ENCODE peak calls at places on chromosomes 3 and 15, in five cellular contexts. One of them, this sample, is unnamed. For H3K4me1, the result is how much of the 10 kb centered on the place peaks cover.

GRCh38 chr3:194675081-194675640 is 3.2 kb upstream of the LSG1 start:
- DNase-seq in iPS DF 6.9: no peak
- DNase-seq in thoracic aorta: no peak
- DNase-seq in lower lobe of right lung: no peak
- DNase-seq in A549: no peak
- DNase-seq in this sample: no peak

GRCh38 chr3:13188380-13188779 is 115.2 kb upstream of the IQSEC1 start:
- DNase-seq in iPS DF 6.9: no peak
- DNase-seq in thoracic aorta: no peak
- DNase-seq in lower lobe of right lung: no peak
- DNase-seq in A549: no peak
- DNase-seq in this sample: no peak

GRCh38 chr3:42115223-42115622 is 24.1 kb downstream of the TRAK1 start:
- DNase-seq in iPS DF 6.9: no peak
- DNase-seq in thoracic aorta: no peak
- DNase-seq in lower lobe of right lung: peak
- DNase-seq in A549: no peak
- DNase-seq in this sample: no peak

GRCh38 chr3:13507791-13508339 is 27.8 kb downstream of the HDAC11 start:
- DNase-seq in iPS DF 6.9: no peak
- DNase-seq in thoracic aorta: no peak
- DNase-seq in lower lobe of right lung: peak
- DNase-seq in A549: no peak
- DNase-seq in this sample: no peak

GRCh38 chr15:74319138-74319460 is 48.3 kb downstream of the CYP11A1 start:
- DNase-seq in iPS DF 6.9: no peak
- DNase-seq in thoracic aorta: no peak
- DNase-seq in lower lobe of right lung: no peak
- DNase-seq in A549: no peak
- DNase-seq in this sample: no peak

GRCh38 chr3:120858501-120858900 is 49.5 kb upstream of the STXBP5L start:
- DNase-seq in iPS DF 6.9: no peak
- DNase-seq in thoracic aorta: no peak
- DNase-seq in lower lobe of right lung: no peak
- DNase-seq in A549: no peak
- DNase-seq in this sample: no peak

GRCh38 chr3:52730681-52731080 is 24.8 kb downstream of the SPCS1 start:
- DNase-seq in iPS DF 6.9: no peak
- DNase-seq in thoracic aorta: no peak
- DNase-seq in lower lobe of right lung: no peak
- DNase-seq in A549: no peak
- DNase-seq in this sample: no peak

GRCh38 chr3:156750874-156751245 is 75.3 kb upstream of the LEKR1 start:
- DNase-seq in iPS DF 6.9: no peak
- DNase-seq in thoracic aorta: no peak
- DNase-seq in lower lobe of right lung: no peak
- DNase-seq in A549: no peak
- DNase-seq in this sample: no peak

GRCh38 chr3:189914799-189915198 is 205.9 kb downstream of the P3H2 start:
- DNase-seq in iPS DF 6.9: no peak
- DNase-seq in thoracic aorta: no peak
- DNase-seq in lower lobe of right lung: no peak
- DNase-seq in A549: peak
- DNase-seq in this sample: no peak

GRCh38 chr3:193590088-193590856 is 2.7 kb upstream of the OPA1 start:
- DNase-seq in iPS DF 6.9: no peak
- DNase-seq in thoracic aorta: no peak
- DNase-seq in lower lobe of right lung: no peak
- DNase-seq in A549: no peak
- DNase-seq in this sample: no peak

GRCh38 chr3:53230041-53230621 is 25.7 kb downstream of the TKT start:
- DNase-seq in iPS DF 6.9: no peak
- DNase-seq in thoracic aorta: no peak
- DNase-seq in lower lobe of right lung: peak
- DNase-seq in A549: no peak
- DNase-seq in this sample: no peak

GRCh38 chr15:52652984-52653383 is 26.2 kb downstream of the ATOSA start:
- DNase-seq in iPS DF 6.9: no peak
- DNase-seq in thoracic aorta: no peak
- DNase-seq in lower lobe of right lung: no peak
- DNase-seq in A549: no peak
- DNase-seq in this sample: no peak

GRCh38 chr15:52651114-52651513 is 28.1 kb downstream of the ATOSA start:
- DNase-seq in iPS DF 6.9: no peak
- DNase-seq in thoracic aorta: no peak
- DNase-seq in lower lobe of right lung: no peak
- DNase-seq in A549: no peak
- DNase-seq in this sample: no peak

GRCh38 chr15:52652286-52652685 is 26.9 kb downstream of the ATOSA start:
- DNase-seq in iPS DF 6.9: no peak
- DNase-seq in thoracic aorta: no peak
- DNase-seq in lower lobe of right lung: no peak
- DNase-seq in A549: no peak
- DNase-seq in this sample: no peak

GRCh38 chr15:52653451-52653964 is 25.7 kb downstream of the ATOSA start:
- DNase-seq in iPS DF 6.9: no peak
- DNase-seq in thoracic aorta: no peak
- DNase-seq in lower lobe of right lung: no peak
- DNase-seq in A549: peak
- DNase-seq in this sample: no peak

GRCh38 chr15:52651868-52652267 is 27.3 kb downstream of the ATOSA start:
- DNase-seq in iPS DF 6.9: peak
- DNase-seq in thoracic aorta: peak
- DNase-seq in lower lobe of right lung: no peak
- DNase-seq in A549: peak
- DNase-seq in this sample: no peak
- H3K4me1 ChIP-seq in iPS DF 6.9: under half
- H3K4me1 ChIP-seq in thoracic aorta: under half
- H3K4me1 ChIP-seq in lower lobe of right lung: under half
- H3K4me1 ChIP-seq in A549: half or more
- H3K4me1 ChIP-seq in this sample: under half

DNA sequence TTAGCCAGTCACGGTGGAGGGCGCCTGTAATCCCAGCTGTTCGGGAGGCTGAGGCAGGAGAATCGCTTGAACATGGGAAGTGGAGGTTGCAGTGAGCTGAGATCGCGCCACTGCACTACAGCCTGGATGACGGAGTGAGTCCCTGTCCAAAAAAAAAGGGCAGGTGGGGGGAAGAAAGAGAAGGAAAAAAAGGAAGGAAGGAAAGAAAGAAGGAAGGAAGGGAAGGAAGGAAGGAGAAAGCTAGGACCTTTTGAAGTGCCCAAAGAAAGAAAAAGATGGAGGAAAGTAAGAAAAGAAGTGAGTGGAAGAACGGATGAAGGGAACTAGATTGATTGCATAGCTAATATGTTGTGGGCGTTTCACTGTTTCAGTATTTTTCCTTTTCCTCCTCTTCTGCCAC is 41.9 kb downstream of the BHLHE40 start:
- DNase-seq in iPS DF 6.9: no peak
- DNase-seq in thoracic aorta: no peak
- DNase-seq in lower lobe of right lung: no peak
- DNase-seq in A549: no peak
- DNase-seq in this sample: no peak
- H3K4me1 ChIP-seq in iPS DF 6.9: under half
- H3K4me1 ChIP-seq in thoracic aorta: under half
- H3K4me1 ChIP-seq in lower lobe of right lung: under half
- H3K4me1 ChIP-seq in A549: half or more
- H3K4me1 ChIP-seq in this sample: under half

GRCh38 chr3:66411436-66411835 is 89.4 kb downstream of the LRIG1 start:
- DNase-seq in iPS DF 6.9: no peak
- DNase-seq in thoracic aorta: no peak
- DNase-seq in lower lobe of right lung: no peak
- DNase-seq in A549: no peak
- DNase-seq in this sample: peak
- H3K4me1 ChIP-seq in iPS DF 6.9: under half
- H3K4me1 ChIP-seq in thoracic aorta: under half
- H3K4me1 ChIP-seq in lower lobe of right lung: under half
- H3K4me1 ChIP-seq in A549: under half
- H3K4me1 ChIP-seq in this sample: under half

GRCh38 chr3:187737401-187738088 is 7.7 kb downstream of the BCL6 start:
- DNase-seq in iPS DF 6.9: no peak
- DNase-seq in thoracic aorta: peak
- DNase-seq in lower lobe of right lung: peak
- DNase-seq in A549: no peak
- DNase-seq in this sample: peak

GRCh38 chr3:187735837-187736236 is 9.4 kb downstream of the BCL6 start:
- DNase-seq in iPS DF 6.9: no peak
- DNase-seq in thoracic aorta: no peak
- DNase-seq in lower lobe of right lung: no peak
- DNase-seq in A549: no peak
- DNase-seq in this sample: peak

GRCh38 chr3:187735383-187735782 is 9.9 kb downstream of the BCL6 start:
- DNase-seq in iPS DF 6.9: no peak
- DNase-seq in thoracic aorta: no peak
- DNase-seq in lower lobe of right lung: no peak
- DNase-seq in A549: no peak
- DNase-seq in this sample: peak

GRCh38 chr3:187738089-187738399 is 7.2 kb downstream of the BCL6 start:
- DNase-seq in iPS DF 6.9: no peak
- DNase-seq in thoracic aorta: no peak
- DNase-seq in lower lobe of right lung: no peak
- DNase-seq in A549: no peak
- DNase-seq in this sample: no peak

DNA sequence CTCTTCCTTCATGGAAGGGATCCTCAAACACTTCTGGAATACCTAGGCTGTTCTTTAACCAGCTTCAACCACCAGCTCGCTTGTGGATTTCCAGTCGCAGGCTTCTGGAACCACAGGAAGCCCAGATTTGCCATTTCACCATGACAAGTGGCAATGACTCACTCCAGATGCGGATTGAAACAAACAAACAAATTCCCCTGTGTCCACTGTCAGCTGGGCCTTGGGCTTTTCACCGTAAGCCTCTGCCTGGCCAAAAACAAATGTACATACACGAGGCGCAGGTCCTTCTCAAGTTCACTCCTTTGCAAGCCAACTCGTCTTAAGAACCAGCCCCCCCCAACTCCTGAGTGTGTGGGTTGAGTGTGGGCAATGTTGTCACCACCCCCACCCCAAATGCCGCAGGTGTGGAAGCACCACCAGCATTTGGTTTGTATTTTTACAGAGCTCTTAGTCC is 8.8 kb downstream of the BCL6 start:
- DNase-seq in iPS DF 6.9: no peak
- DNase-seq in thoracic aorta: no peak
- DNase-seq in lower lobe of right lung: peak
- DNase-seq in A549: no peak
- DNase-seq in this sample: peak
- H3K4me1 ChIP-seq in iPS DF 6.9: under half
- H3K4me1 ChIP-seq in thoracic aorta: under half
- H3K4me1 ChIP-seq in lower lobe of right lung: under half
- H3K4me1 ChIP-seq in A549: under half
- H3K4me1 ChIP-seq in this sample: under half

DNA sequence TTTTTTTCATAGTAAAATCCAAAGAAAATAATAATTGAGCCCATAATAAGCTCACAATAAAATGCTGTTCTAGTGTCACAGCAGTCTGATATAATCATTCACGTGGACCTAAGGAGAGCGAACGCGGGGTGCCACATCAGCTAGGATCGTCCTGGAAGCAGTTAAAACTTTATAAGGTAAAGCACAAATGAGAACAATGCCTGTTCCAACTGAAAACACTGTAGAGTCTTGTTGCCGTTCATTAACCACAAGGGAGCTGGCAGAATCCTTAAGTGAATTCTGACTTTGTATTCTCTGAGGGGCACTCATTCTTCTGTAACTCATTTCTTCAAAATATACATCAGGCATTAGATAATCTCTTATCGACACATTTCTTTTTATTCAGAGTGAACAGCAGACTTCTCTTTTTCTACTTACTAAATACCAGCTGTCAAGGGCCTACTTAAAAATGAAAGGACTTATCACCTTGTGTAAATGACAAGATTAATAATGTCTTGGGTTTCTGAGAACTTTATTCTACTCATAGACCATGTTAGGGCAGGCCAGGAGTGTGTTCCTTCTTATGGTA is 524.6 kb downstream of the MECOM start:
- DNase-seq in iPS DF 6.9: no peak
- DNase-seq in thoracic aorta: no peak
- DNase-seq in lower lobe of right lung: no peak
- DNase-seq in A549: no peak
- DNase-seq in this sample: no peak
- H3K4me1 ChIP-seq in iPS DF 6.9: under half
- H3K4me1 ChIP-seq in thoracic aorta: under half
- H3K4me1 ChIP-seq in lower lobe of right lung: under half
- H3K4me1 ChIP-seq in A549: under half
- H3K4me1 ChIP-seq in this sample: under half

DNA sequence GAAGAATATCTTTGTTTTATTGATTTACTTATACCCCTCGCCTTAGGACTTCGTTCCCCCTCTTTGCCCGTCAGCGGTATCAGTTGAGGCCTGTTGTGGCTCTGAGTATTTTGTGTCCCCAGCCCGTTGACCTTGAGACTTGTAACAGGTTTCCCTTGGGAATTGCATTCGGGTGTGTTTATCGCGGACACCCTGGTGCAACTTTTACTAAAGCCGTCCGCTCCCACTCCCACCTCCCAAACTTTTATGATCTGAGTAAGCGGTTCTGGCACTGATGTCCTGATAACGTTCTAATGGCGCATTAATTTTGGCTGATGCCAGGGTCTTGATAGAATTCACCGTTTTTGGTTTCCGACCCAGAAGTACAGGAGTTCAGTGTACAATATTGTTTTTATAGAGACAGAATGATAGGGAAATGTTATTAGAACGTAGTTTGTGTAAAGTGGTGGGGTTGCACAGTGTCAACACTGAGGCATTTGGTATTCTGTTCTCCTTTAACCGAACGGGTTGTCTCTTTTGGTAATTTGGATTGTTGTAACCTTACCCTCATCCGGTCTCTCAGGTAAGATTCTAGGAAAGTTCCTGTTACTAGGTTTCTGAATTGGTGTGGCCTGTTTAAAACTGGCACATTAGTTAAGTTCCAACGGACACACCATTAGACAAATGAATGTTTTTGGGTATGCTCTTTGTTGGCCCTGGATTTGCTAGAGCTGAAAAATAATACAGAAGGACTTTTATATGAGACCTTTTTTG is 47.8 kb downstream of the OIP5 start:
- DNase-seq in iPS DF 6.9: no peak
- DNase-seq in thoracic aorta: no peak
- DNase-seq in lower lobe of right lung: no peak
- DNase-seq in A549: peak
- DNase-seq in this sample: no peak
- H3K4me1 ChIP-seq in iPS DF 6.9: under half
- H3K4me1 ChIP-seq in thoracic aorta: under half
- H3K4me1 ChIP-seq in lower lobe of right lung: under half
- H3K4me1 ChIP-seq in A549: under half
- H3K4me1 ChIP-seq in this sample: under half

GRCh38 chr3:44060164-44060563 is 181.5 kb upstream of the TOPAZ1 start:
- DNase-seq in iPS DF 6.9: no peak
- DNase-seq in thoracic aorta: no peak
- DNase-seq in lower lobe of right lung: no peak
- DNase-seq in A549: no peak
- DNase-seq in this sample: no peak

GRCh38 chr3:44056446-44057240 is 185.0 kb upstream of the TOPAZ1 start:
- DNase-seq in iPS DF 6.9: no peak
- DNase-seq in thoracic aorta: no peak
- DNase-seq in lower lobe of right lung: no peak
- DNase-seq in A549: no peak
- DNase-seq in this sample: no peak

GRCh38 chr3:44058868-44059203 is 182.8 kb upstream of the TOPAZ1 start:
- DNase-seq in iPS DF 6.9: no peak
- DNase-seq in thoracic aorta: no peak
- DNase-seq in lower lobe of right lung: no peak
- DNase-seq in A549: no peak
- DNase-seq in this sample: no peak

GRCh38 chr3:44055951-44056350 is 185.7 kb upstream of the TOPAZ1 start:
- DNase-seq in iPS DF 6.9: no peak
- DNase-seq in thoracic aorta: no peak
- DNase-seq in lower lobe of right lung: no peak
- DNase-seq in A549: no peak
- DNase-seq in this sample: no peak

GRCh38 chr3:44058022-44058867 is 183.4 kb upstream of the TOPAZ1 start:
- DNase-seq in iPS DF 6.9: no peak
- DNase-seq in thoracic aorta: no peak
- DNase-seq in lower lobe of right lung: no peak
- DNase-seq in A549: no peak
- DNase-seq in this sample: no peak
- H3K4me1 ChIP-seq in iPS DF 6.9: under half
- H3K4me1 ChIP-seq in thoracic aorta: under half
- H3K4me1 ChIP-seq in lower lobe of right lung: under half
- H3K4me1 ChIP-seq in A549: under half
- H3K4me1 ChIP-seq in this sample: under half